ENCODE peak calls at places on chromosomes 12 and 14, in eight cellular contexts. One of them, this sample, is unnamed.
A peak's percentile ranks its signal among the peaks of the same experiment; 100 is the strongest.

GRCh38 chr12:62912644-62913043 is 22.3 kb downstream of the PPM1H start:
- DNase-seq in astrocyte: no peak
- DNase-seq in activated B cell treated with CpG ODN at 0.5 μM for 24 hours: no peak
- DNase-seq in lower lobe of right lung: no peak
- DNase-seq in AG10803: no peak
- DNase-seq in neural progenitor cell: no peak
- DNase-seq in IMR-90: no peak
- DNase-seq in DND-41: no peak
- DNase-seq in this sample: no peak

GRCh38 chr12:68137278-68137930 is 22.1 kb downstream of the IFNG start:
- DNase-seq in astrocyte: no peak
- DNase-seq in activated B cell treated with CpG ODN at 0.5 μM for 24 hours: no peak
- DNase-seq in lower lobe of right lung: no peak
- DNase-seq in AG10803: no peak
- DNase-seq in neural progenitor cell: no peak
- DNase-seq in IMR-90: no peak
- DNase-seq in DND-41: no peak
- DNase-seq in this sample: no peak

GRCh38 chr12:29164477-29165163 is 15.5 kb downstream of the FAR2 start:
- DNase-seq in astrocyte: peak; percentile 60
- DNase-seq in activated B cell treated with CpG ODN at 0.5 μM for 24 hours: no peak
- DNase-seq in lower lobe of right lung: no peak
- DNase-seq in AG10803: peak; percentile 48
- DNase-seq in neural progenitor cell: no peak
- DNase-seq in IMR-90: peak; percentile 62
- DNase-seq in DND-41: no peak
- DNase-seq in this sample: no peak

GRCh38 chr12:92290016-92290685 is 144.5 kb upstream of the BTG1 start:
- DNase-seq in astrocyte: peak; percentile 76
- DNase-seq in activated B cell treated with CpG ODN at 0.5 μM for 24 hours: no peak
- DNase-seq in lower lobe of right lung: no peak
- DNase-seq in AG10803: peak; percentile 66
- DNase-seq in neural progenitor cell: no peak
- DNase-seq in IMR-90: peak; percentile 65
- DNase-seq in DND-41: no peak
- DNase-seq in this sample: no peak

GRCh38 chr14:88868558-88869159 is 44.2 kb downstream of the TTC8 start:
- DNase-seq in astrocyte: peak; percentile 5
- DNase-seq in activated B cell treated with CpG ODN at 0.5 μM for 24 hours: no peak
- DNase-seq in lower lobe of right lung: no peak
- DNase-seq in AG10803: peak; percentile 22
- DNase-seq in neural progenitor cell: no peak
- DNase-seq in IMR-90: peak; percentile 23
- DNase-seq in DND-41: no peak
- DNase-seq in this sample: no peak

GRCh38 chr14:91373591-91374245 is 43.9 kb downstream of the CCDC88C start:
- DNase-seq in astrocyte: no peak
- DNase-seq in activated B cell treated with CpG ODN at 0.5 μM for 24 hours: peak; percentile 66
- DNase-seq in lower lobe of right lung: no peak
- DNase-seq in AG10803: no peak
- DNase-seq in neural progenitor cell: no peak
- DNase-seq in IMR-90: no peak
- DNase-seq in DND-41: peak; percentile 73
- DNase-seq in this sample: no peak

GRCh38 chr12:78711954-78712353 is 152.6 kb upstream of the SYT1 start:
- DNase-seq in astrocyte: no peak
- DNase-seq in activated B cell treated with CpG ODN at 0.5 μM for 24 hours: no peak
- DNase-seq in lower lobe of right lung: no peak
- DNase-seq in AG10803: no peak
- DNase-seq in neural progenitor cell: no peak
- DNase-seq in IMR-90: no peak
- DNase-seq in DND-41: no peak
- DNase-seq in this sample: no peak

GRCh38 chr12:120181991-120182631 is 12.4 kb downstream of the GCN1 start:
- DNase-seq in astrocyte: peak; percentile 72
- DNase-seq in activated B cell treated with CpG ODN at 0.5 μM for 24 hours: no peak
- DNase-seq in lower lobe of right lung: no peak
- DNase-seq in AG10803: peak; percentile 46
- DNase-seq in neural progenitor cell: no peak
- DNase-seq in IMR-90: peak; percentile 74
- DNase-seq in DND-41: no peak
- DNase-seq in this sample: no peak

GRCh38 chr14:68449565-68450295 is 343.1 kb downstream of the ZFP36L1 start:
- DNase-seq in astrocyte: no peak
- DNase-seq in activated B cell treated with CpG ODN at 0.5 μM for 24 hours: no peak
- DNase-seq in lower lobe of right lung: no peak
- DNase-seq in AG10803: no peak
- DNase-seq in neural progenitor cell: peak; percentile 60
- DNase-seq in IMR-90: no peak
- DNase-seq in DND-41: peak; percentile 55
- DNase-seq in this sample: no peak

GRCh38 chr12:132451172-132451835 is 38.6 kb upstream of the FBRSL1 start:
- DNase-seq in astrocyte: no peak
- DNase-seq in activated B cell treated with CpG ODN at 0.5 μM for 24 hours: no peak
- DNase-seq in lower lobe of right lung: no peak
- DNase-seq in AG10803: no peak
- DNase-seq in neural progenitor cell: no peak
- DNase-seq in IMR-90: no peak
- DNase-seq in DND-41: no peak
- DNase-seq in this sample: no peak

GRCh38 chr12:66239295-66239694 is 50.3 kb downstream of the IRAK3 start:
- DNase-seq in astrocyte: no peak
- DNase-seq in activated B cell treated with CpG ODN at 0.5 μM for 24 hours: no peak
- DNase-seq in lower lobe of right lung: no peak
- DNase-seq in AG10803: no peak
- DNase-seq in neural progenitor cell: peak; percentile 50
- DNase-seq in IMR-90: no peak
- DNase-seq in DND-41: no peak
- DNase-seq in this sample: no peak

GRCh38 chr14:103103461-103104388 is 9.2 kb downstream of the EXOC3L4 start:
- DNase-seq in astrocyte: no peak
- DNase-seq in activated B cell treated with CpG ODN at 0.5 μM for 24 hours: no peak
- DNase-seq in lower lobe of right lung: peak; percentile 77
- DNase-seq in AG10803: peak; percentile 66
- DNase-seq in neural progenitor cell: no peak
- DNase-seq in IMR-90: peak; percentile 35
- DNase-seq in DND-41: peak; percentile 46
- DNase-seq in this sample: no peak
- TF ChIP-seq CTCF in astrocyte: no peak
- TF ChIP-seq CTCF in activated B cell treated with CpG ODN at 0.5 μM for 24 hours: no peak
- TF ChIP-seq CTCF in lower lobe of right lung: no peak
- TF ChIP-seq CTCF in AG10803: peak; percentile 43
- TF ChIP-seq CTCF in neural progenitor cell: no peak
- TF ChIP-seq CTCF in IMR-90: peak; percentile 8
- TF ChIP-seq CTCF in DND-41: no peak
- TF ChIP-seq CTCF in this sample: no peak

GRCh38 chr14:34336501-34336900 is 125.5 kb downstream of the SPTSSA start:
- DNase-seq in astrocyte: no peak
- DNase-seq in activated B cell treated with CpG ODN at 0.5 μM for 24 hours: no peak
- DNase-seq in lower lobe of right lung: no peak
- DNase-seq in AG10803: no peak
- DNase-seq in neural progenitor cell: no peak
- DNase-seq in IMR-90: no peak
- DNase-seq in DND-41: no peak
- DNase-seq in this sample: no peak
- TF ChIP-seq CTCF in astrocyte: no peak
- TF ChIP-seq CTCF in activated B cell treated with CpG ODN at 0.5 μM for 24 hours: no peak
- TF ChIP-seq CTCF in lower lobe of right lung: no peak
- TF ChIP-seq CTCF in AG10803: no peak
- TF ChIP-seq CTCF in neural progenitor cell: no peak
- TF ChIP-seq CTCF in IMR-90: no peak
- TF ChIP-seq CTCF in DND-41: no peak
- TF ChIP-seq CTCF in this sample: no peak

GRCh38 chr12:71904629-71905028 is 34.0 kb upstream of the TPH2 start:
- DNase-seq in astrocyte: no peak
- DNase-seq in activated B cell treated with CpG ODN at 0.5 μM for 24 hours: no peak
- DNase-seq in lower lobe of right lung: no peak
- DNase-seq in AG10803: no peak
- DNase-seq in neural progenitor cell: no peak
- DNase-seq in IMR-90: no peak
- DNase-seq in DND-41: no peak
- DNase-seq in this sample: no peak

GRCh38 chr12:71896171-71896570 is 42.5 kb upstream of the TPH2 start:
- DNase-seq in astrocyte: peak; percentile 49
- DNase-seq in activated B cell treated with CpG ODN at 0.5 μM for 24 hours: no peak
- DNase-seq in lower lobe of right lung: no peak
- DNase-seq in AG10803: peak; percentile 2
- DNase-seq in neural progenitor cell: no peak
- DNase-seq in IMR-90: no peak
- DNase-seq in DND-41: no peak
- DNase-seq in this sample: no peak

GRCh38 chr12:71900091-71900490 is 38.6 kb upstream of the TPH2 start:
- DNase-seq in astrocyte: peak; percentile 2
- DNase-seq in activated B cell treated with CpG ODN at 0.5 μM for 24 hours: no peak
- DNase-seq in lower lobe of right lung: no peak
- DNase-seq in AG10803: peak; percentile 18
- DNase-seq in neural progenitor cell: no peak
- DNase-seq in IMR-90: peak; percentile 20
- DNase-seq in DND-41: no peak
- DNase-seq in this sample: no peak
- TF ChIP-seq CTCF in astrocyte: peak; percentile 30
- TF ChIP-seq CTCF in activated B cell treated with CpG ODN at 0.5 μM for 24 hours: no peak
- TF ChIP-seq CTCF in lower lobe of right lung: no peak
- TF ChIP-seq CTCF in AG10803: peak; percentile 39
- TF ChIP-seq CTCF in neural progenitor cell: peak; percentile 34
- TF ChIP-seq CTCF in IMR-90: peak; percentile 42
- TF ChIP-seq CTCF in DND-41: peak; percentile 18
- TF ChIP-seq CTCF in this sample: no peak

DNA sequence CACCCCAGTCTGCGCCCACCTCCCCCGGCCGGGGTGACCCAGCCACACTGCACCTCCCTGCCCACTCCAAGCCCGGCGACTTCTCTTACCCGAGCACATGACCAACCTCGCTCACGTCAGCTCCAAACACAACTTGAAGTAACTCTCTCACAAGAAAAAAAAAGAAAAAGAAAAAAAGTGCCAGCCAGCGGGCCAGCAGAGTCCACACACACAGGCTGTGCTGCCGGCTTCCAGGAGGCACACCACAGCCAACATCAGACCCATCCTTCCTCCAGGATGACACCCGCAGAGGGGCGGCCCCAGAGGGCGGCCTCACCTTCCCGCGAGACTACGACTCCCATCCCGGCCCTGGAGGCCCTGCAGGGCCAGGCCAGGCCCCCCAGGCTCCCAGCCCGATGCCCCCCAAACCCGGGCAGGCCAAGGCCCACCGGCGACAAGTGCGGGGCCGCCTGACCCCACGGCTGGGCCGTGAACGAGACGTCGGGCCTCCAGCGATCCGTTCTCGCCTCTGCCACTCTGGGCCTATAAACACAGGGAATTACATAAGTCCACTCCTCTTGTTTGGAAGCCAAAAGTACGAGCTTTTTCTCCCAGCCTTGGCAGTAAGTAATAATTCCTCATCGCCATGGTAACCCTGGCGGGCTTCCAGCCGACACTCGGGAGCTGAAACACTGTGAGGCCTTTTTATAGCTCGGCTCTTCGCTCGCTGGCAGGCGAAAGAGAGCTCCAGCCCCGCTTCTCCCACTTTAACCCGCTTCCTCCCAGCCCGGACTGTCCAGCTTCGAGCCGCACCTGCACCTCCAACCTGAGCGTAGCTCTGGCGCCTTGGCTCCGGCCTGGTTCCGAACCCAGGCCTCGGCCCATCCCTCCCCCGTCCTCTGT is 49.1 kb downstream of the NCOR2 start:
- DNase-seq in astrocyte: peak; percentile 100
- DNase-seq in activated B cell treated with CpG ODN at 0.5 μM for 24 hours: no peak
- DNase-seq in lower lobe of right lung: peak; percentile 96
- DNase-seq in AG10803: peak; percentile 100
- DNase-seq in neural progenitor cell: peak; percentile 77
- DNase-seq in IMR-90: peak; percentile 99
- DNase-seq in DND-41: no peak
- DNase-seq in this sample: peak; percentile 74
- TF ChIP-seq CTCF in astrocyte: no peak
- TF ChIP-seq CTCF in activated B cell treated with CpG ODN at 0.5 μM for 24 hours: no peak
- TF ChIP-seq CTCF in lower lobe of right lung: no peak
- TF ChIP-seq CTCF in AG10803: no peak
- TF ChIP-seq CTCF in neural progenitor cell: no peak
- TF ChIP-seq CTCF in IMR-90: no peak
- TF ChIP-seq CTCF in DND-41: no peak
- TF ChIP-seq CTCF in this sample: no peak

GRCh38 chr14:57182760-57183503 is 85.8 kb downstream of the EXOC5 start:
- DNase-seq in astrocyte: no peak
- DNase-seq in activated B cell treated with CpG ODN at 0.5 μM for 24 hours: no peak
- DNase-seq in lower lobe of right lung: no peak
- DNase-seq in AG10803: no peak
- DNase-seq in neural progenitor cell: peak; percentile 74
- DNase-seq in IMR-90: peak; percentile 2
- DNase-seq in DND-41: no peak
- DNase-seq in this sample: no peak
- TF ChIP-seq CTCF in astrocyte: peak; percentile 18
- TF ChIP-seq CTCF in activated B cell treated with CpG ODN at 0.5 μM for 24 hours: no peak
- TF ChIP-seq CTCF in lower lobe of right lung: no peak
- TF ChIP-seq CTCF in AG10803: peak; percentile 28
- TF ChIP-seq CTCF in neural progenitor cell: peak; percentile 89
- TF ChIP-seq CTCF in IMR-90: peak; percentile 31
- TF ChIP-seq CTCF in DND-41: peak; percentile 62
- TF ChIP-seq CTCF in this sample: no peak

GRCh38 chr14:102043251-102044025 is 43.4 kb downstream of the HSP90AA1 start:
- DNase-seq in astrocyte: no peak
- DNase-seq in activated B cell treated with CpG ODN at 0.5 μM for 24 hours: no peak
- DNase-seq in lower lobe of right lung: no peak
- DNase-seq in AG10803: peak; percentile 71
- DNase-seq in neural progenitor cell: no peak
- DNase-seq in IMR-90: no peak
- DNase-seq in DND-41: no peak
- DNase-seq in this sample: no peak

GRCh38 chr14:102047808-102048540 is 38.9 kb downstream of the HSP90AA1 start:
- DNase-seq in astrocyte: no peak
- DNase-seq in activated B cell treated with CpG ODN at 0.5 μM for 24 hours: no peak
- DNase-seq in lower lobe of right lung: no peak
- DNase-seq in AG10803: no peak
- DNase-seq in neural progenitor cell: no peak
- DNase-seq in IMR-90: no peak
- DNase-seq in DND-41: no peak
- DNase-seq in this sample: no peak

GRCh38 chr14:102044566-102044965 is 42.3 kb downstream of the HSP90AA1 start:
- DNase-seq in astrocyte: no peak
- DNase-seq in activated B cell treated with CpG ODN at 0.5 μM for 24 hours: no peak
- DNase-seq in lower lobe of right lung: no peak
- DNase-seq in AG10803: no peak
- DNase-seq in neural progenitor cell: no peak
- DNase-seq in IMR-90: no peak
- DNase-seq in DND-41: no peak
- DNase-seq in this sample: no peak

GRCh38 chr14:102049258-102050025 is 37.4 kb downstream of the HSP90AA1 start:
- DNase-seq in astrocyte: no peak
- DNase-seq in activated B cell treated with CpG ODN at 0.5 μM for 24 hours: no peak
- DNase-seq in lower lobe of right lung: no peak
- DNase-seq in AG10803: no peak
- DNase-seq in neural progenitor cell: no peak
- DNase-seq in IMR-90: no peak
- DNase-seq in DND-41: no peak
- DNase-seq in this sample: no peak

GRCh38 chr14:102046337-102047278 is 40.2 kb downstream of the HSP90AA1 start:
- DNase-seq in astrocyte: no peak
- DNase-seq in activated B cell treated with CpG ODN at 0.5 μM for 24 hours: no peak
- DNase-seq in lower lobe of right lung: peak; percentile 84
- DNase-seq in AG10803: peak; percentile 82
- DNase-seq in neural progenitor cell: peak; percentile 96
- DNase-seq in IMR-90: peak; percentile 28
- DNase-seq in DND-41: peak; percentile 25
- DNase-seq in this sample: no peak
- TF ChIP-seq CTCF in astrocyte: no peak
- TF ChIP-seq CTCF in activated B cell treated with CpG ODN at 0.5 μM for 24 hours: no peak
- TF ChIP-seq CTCF in lower lobe of right lung: peak; percentile 53
- TF ChIP-seq CTCF in AG10803: peak; percentile 46
- TF ChIP-seq CTCF in neural progenitor cell: peak; percentile 74
- TF ChIP-seq CTCF in IMR-90: peak; percentile 21
- TF ChIP-seq CTCF in DND-41: peak; percentile 33
- TF ChIP-seq CTCF in this sample: peak; percentile 15